ENCODE peak calls at places on chromosomes 5 and 9, in seven cellular contexts. R is Calu3; Y is stimulated activated CD4-positive, alpha-beta T cell treated with anti-CD3 and anti-CD28 coated beads, Interleukin-1b, Interleukin-23, amount 100 ng/mL, for 4 hours; T is HCT116; K is NCI-H187; H is pancreas; L is RWPE1. G is an unnamed sample.

GRCh38 chr9:16871358-16872151 is 1.1 kb upstream of the BNC2 start:
- DNase-seq in R (peak), Y (no peak), T (no peak), K (no peak), H (peak), L (peak), G (peak)

GRCh38 chr9:92141144-92142129 is 26.2 kb upstream of the SPTLC1 start:
- DNase-seq in R (peak), Y (no peak), T (no peak), K (no peak), H (peak), L (peak), G (no peak)

GRCh38 chr9:79360387-79361347 is 211.1 kb upstream of the TLE4 start:
- DNase-seq in R (no peak), Y (no peak), T (no peak), K (no peak), H (no peak), L (no peak), G (peak)

GRCh38 chr5:180130291-180130869 is 58.8 kb upstream of the RNF130 start:
- DNase-seq in R (no peak), Y (no peak), T (no peak), K (no peak), H (peak), L (no peak), G (no peak)

GRCh38 chr5:122704247-122705036 is 70.4 kb upstream of the SNX2 start:
- DNase-seq in R (no peak), Y (no peak), T (peak), K (no peak), H (no peak), L (peak), G (no peak)

GRCh38 chr5:141192110-141192725 is at the start of gene PCDHB10:
- DNase-seq in R (peak), Y (no peak), T (peak), K (peak), H (no peak), L (no peak), G (no peak)

GRCh38 chr5:140480310-140481014 is 67.0 kb upstream of the EIF4EBP3 start:
- DNase-seq in R (no peak), Y (no peak), T (no peak), K (no peak), H (no peak), L (no peak), G (no peak)

GRCh38 chr5:11385901-11386293 is 518.3 kb downstream of the CTNND2 start:
- DNase-seq in R (no peak), Y (no peak), T (no peak), K (peak), H (no peak), L (no peak), G (no peak)

GRCh38 chr9:88991066-88992030 is at the start of gene S1PR3:
- DNase-seq in R (peak), Y (peak), T (no peak), K (no peak), H (peak), L (peak), G (no peak)

GRCh38 chr5:102754499-102755424 is at the start of gene PAM:
- DNase-seq in R (peak), Y (peak), T (no peak), K (no peak), H (peak), L (peak), G (no peak)